ENCODE peak calls at places on chromosome 11, in five cellular contexts. One of them, this sample, is unnamed.

GRCh38 chr11:85752890-85753581 is 57.9 kb downstream of the SYTL2 start:
- DNase-seq in stomach: peak; percentile 49
- DNase-seq in effector memory CD4-positive, alpha-beta T cell: peak; percentile 88
- DNase-seq in Peyer's patch: peak; percentile 75
- DNase-seq in lower lobe of right lung: no peak
- DNase-seq in this sample: no peak

GRCh38 chr11:66986178-66986545 is 11.1 kb downstream of the C11orf86 start:
- DNase-seq in Peyer's patch: no peak
- DNase-seq in stomach: peak; percentile 41
- DNase-seq in lower lobe of right lung: no peak
- DNase-seq in effector memory CD4-positive, alpha-beta T cell: no peak
- DNase-seq in this sample: no peak

GRCh38 chr11:62689421-62690183 is at the start of gene LRRN4CL:
- DNase-seq in stomach: peak; percentile 36
- DNase-seq in Peyer's patch: no peak
- DNase-seq in lower lobe of right lung: no peak
- DNase-seq in effector memory CD4-positive, alpha-beta T cell: no peak
- DNase-seq in this sample: no peak

GRCh38 chr11:44947114-44947513 is 3.6 kb downstream of the TP53I11 start:
- DNase-seq in effector memory CD4-positive, alpha-beta T cell: no peak
- DNase-seq in lower lobe of right lung: no peak
- DNase-seq in stomach: no peak
- DNase-seq in Peyer's patch: no peak
- DNase-seq in this sample: no peak

GRCh38 chr11:104965735-104966134 is 2.6 kb downstream of the CASP4 start:
- DNase-seq in effector memory CD4-positive, alpha-beta T cell: no peak
- DNase-seq in Peyer's patch: no peak
- DNase-seq in lower lobe of right lung: no peak
- DNase-seq in stomach: no peak
- DNase-seq in this sample: no peak

GRCh38 chr11:115505165-115505564 is 950 bp upstream of the CADM1 start:
- DNase-seq in stomach: no peak
- DNase-seq in lower lobe of right lung: no peak
- DNase-seq in Peyer's patch: no peak
- DNase-seq in effector memory CD4-positive, alpha-beta T cell: no peak
- DNase-seq in this sample: peak; percentile 23

GRCh38 chr11:12963051-12963450 is 46.1 kb upstream of the RASSF10 start:
- DNase-seq in effector memory CD4-positive, alpha-beta T cell: no peak
- DNase-seq in Peyer's patch: no peak
- DNase-seq in lower lobe of right lung: no peak
- DNase-seq in stomach: no peak
- DNase-seq in this sample: no peak

GRCh38 chr11:64489831-64490441 is 101.1 kb upstream of the SLC22A12 start:
- DNase-seq in lower lobe of right lung: peak; percentile 69
- DNase-seq in Peyer's patch: no peak
- DNase-seq in stomach: peak; percentile 28
- DNase-seq in effector memory CD4-positive, alpha-beta T cell: no peak
- DNase-seq in this sample: peak; percentile 74

GRCh38 chr11:19344661-19345518 is 104.1 kb upstream of the E2F8 start:
- DNase-seq in Peyer's patch: no peak
- DNase-seq in effector memory CD4-positive, alpha-beta T cell: no peak
- DNase-seq in stomach: peak; percentile 55
- DNase-seq in lower lobe of right lung: peak; percentile 53
- DNase-seq in this sample: peak; percentile 22

GRCh38 chr11:105392546-105392945 is 217.3 kb upstream of the GRIA4 start:
- DNase-seq in effector memory CD4-positive, alpha-beta T cell: no peak
- DNase-seq in lower lobe of right lung: no peak
- DNase-seq in stomach: no peak
- DNase-seq in Peyer's patch: no peak
- DNase-seq in this sample: no peak

GRCh38 chr11:96155627-96156378 is 187.2 kb downstream of the MAML2 start:
- DNase-seq in stomach: peak; percentile 34
- DNase-seq in effector memory CD4-positive, alpha-beta T cell: no peak
- DNase-seq in lower lobe of right lung: peak; percentile 61
- DNase-seq in Peyer's patch: peak; percentile 30
- DNase-seq in this sample: peak; percentile 63

GRCh38 chr11:67516806-67517205 is 6.4 kb downstream of the CABP2 start:
- DNase-seq in effector memory CD4-positive, alpha-beta T cell: no peak
- DNase-seq in Peyer's patch: no peak
- DNase-seq in lower lobe of right lung: no peak
- DNase-seq in stomach: no peak
- DNase-seq in this sample: no peak

GRCh38 chr11:122697636-122698167 is 42.2 kb downstream of the UBASH3B start:
- DNase-seq in effector memory CD4-positive, alpha-beta T cell: no peak
- DNase-seq in lower lobe of right lung: no peak
- DNase-seq in stomach: no peak
- DNase-seq in Peyer's patch: peak; percentile 74
- DNase-seq in this sample: no peak

GRCh38 chr11:116605543-116605942 is 167.2 kb downstream of the BUD13 start:
- DNase-seq in lower lobe of right lung: no peak
- DNase-seq in effector memory CD4-positive, alpha-beta T cell: no peak
- DNase-seq in Peyer's patch: no peak
- DNase-seq in stomach: peak; percentile 30
- DNase-seq in this sample: peak; percentile 72

GRCh38 chr11:125637840-125638239 is 12.9 kb downstream of the CHEK1 start:
- DNase-seq in effector memory CD4-positive, alpha-beta T cell: no peak
- DNase-seq in Peyer's patch: no peak
- DNase-seq in lower lobe of right lung: no peak
- DNase-seq in stomach: no peak
- DNase-seq in this sample: no peak

GRCh38 chr11:1547467-1548098 is 24.5 kb downstream of the DUSP8 start:
- DNase-seq in stomach: no peak
- DNase-seq in Peyer's patch: no peak
- DNase-seq in lower lobe of right lung: no peak
- DNase-seq in effector memory CD4-positive, alpha-beta T cell: no peak
- DNase-seq in this sample: no peak

GRCh38 chr11:128686745-128687177 is 7.1 kb upstream of the FLI1 start:
- DNase-seq in effector memory CD4-positive, alpha-beta T cell: no peak
- DNase-seq in stomach: peak; percentile 52
- DNase-seq in Peyer's patch: peak; percentile 61
- DNase-seq in lower lobe of right lung: peak; percentile 78
- DNase-seq in this sample: peak; percentile 44

GRCh38 chr11:122983438-122984185 is 2.0 kb upstream of the BSX start:
- DNase-seq in stomach: no peak
- DNase-seq in lower lobe of right lung: no peak
- DNase-seq in effector memory CD4-positive, alpha-beta T cell: no peak
- DNase-seq in Peyer's patch: no peak
- DNase-seq in this sample: no peak

GRCh38 chr11:86519064-86519911 is 144.6 kb downstream of the CCDC81 start:
- DNase-seq in Peyer's patch: no peak
- DNase-seq in effector memory CD4-positive, alpha-beta T cell: no peak
- DNase-seq in stomach: no peak
- DNase-seq in lower lobe of right lung: no peak
- DNase-seq in this sample: no peak

GRCh38 chr11:96332236-96332761 is 10.7 kb downstream of the MAML2 start:
- DNase-seq in lower lobe of right lung: no peak
- DNase-seq in stomach: no peak
- DNase-seq in effector memory CD4-positive, alpha-beta T cell: no peak
- DNase-seq in Peyer's patch: no peak
- DNase-seq in this sample: no peak

GRCh38 chr11:64536396-64536935 is 54.6 kb upstream of the SLC22A12 start:
- DNase-seq in effector memory CD4-positive, alpha-beta T cell: no peak
- DNase-seq in stomach: no peak
- DNase-seq in Peyer's patch: no peak
- DNase-seq in lower lobe of right lung: peak; percentile 6
- DNase-seq in this sample: no peak

GRCh38 chr11:15053201-15053685 is 20.1 kb upstream of the CALCB start:
- DNase-seq in stomach: no peak
- DNase-seq in lower lobe of right lung: no peak
- DNase-seq in Peyer's patch: no peak
- DNase-seq in effector memory CD4-positive, alpha-beta T cell: no peak
- DNase-seq in this sample: no peak

GRCh38 chr11:126406368-126406767 is 50.9 kb downstream of the ST3GAL4 start:
- DNase-seq in stomach: no peak
- DNase-seq in lower lobe of right lung: no peak
- DNase-seq in Peyer's patch: no peak
- DNase-seq in effector memory CD4-positive, alpha-beta T cell: no peak
- DNase-seq in this sample: no peak

GRCh38 chr11:47979378-47980092 is 824 bp upstream of the PTPRJ start:
- DNase-seq in Peyer's patch: no peak
- DNase-seq in lower lobe of right lung: no peak
- DNase-seq in effector memory CD4-positive, alpha-beta T cell: no peak
- DNase-seq in stomach: no peak
- DNase-seq in this sample: no peak

GRCh38 chr11:20770421-20770935 is 101.1 kb downstream of the NELL1 start:
- DNase-seq in lower lobe of right lung: no peak
- DNase-seq in stomach: no peak
- DNase-seq in Peyer's patch: no peak
- DNase-seq in effector memory CD4-positive, alpha-beta T cell: no peak
- DNase-seq in this sample: no peak

GRCh38 chr11:73333173-73333572 is 25.1 kb downstream of the ARHGEF17 start:
- DNase-seq in lower lobe of right lung: no peak
- DNase-seq in Peyer's patch: no peak
- DNase-seq in effector memory CD4-positive, alpha-beta T cell: no peak
- DNase-seq in stomach: no peak
- DNase-seq in this sample: no peak

GRCh38 chr11:73335204-73335923 is 27.3 kb downstream of the ARHGEF17 start:
- DNase-seq in effector memory CD4-positive, alpha-beta T cell: peak; percentile 61
- DNase-seq in Peyer's patch: peak; percentile 72
- DNase-seq in lower lobe of right lung: peak; percentile 81
- DNase-seq in stomach: peak; percentile 87
- DNase-seq in this sample: peak; percentile 92

GRCh38 chr11:73331138-73331916 is 23.3 kb downstream of the ARHGEF17 start:
- DNase-seq in lower lobe of right lung: no peak
- DNase-seq in Peyer's patch: no peak
- DNase-seq in effector memory CD4-positive, alpha-beta T cell: no peak
- DNase-seq in stomach: no peak
- DNase-seq in this sample: no peak

GRCh38 chr11:73333626-73334199 is 25.6 kb downstream of the ARHGEF17 start:
- DNase-seq in lower lobe of right lung: no peak
- DNase-seq in stomach: no peak
- DNase-seq in effector memory CD4-positive, alpha-beta T cell: no peak
- DNase-seq in Peyer's patch: no peak
- DNase-seq in this sample: no peak

DNA sequence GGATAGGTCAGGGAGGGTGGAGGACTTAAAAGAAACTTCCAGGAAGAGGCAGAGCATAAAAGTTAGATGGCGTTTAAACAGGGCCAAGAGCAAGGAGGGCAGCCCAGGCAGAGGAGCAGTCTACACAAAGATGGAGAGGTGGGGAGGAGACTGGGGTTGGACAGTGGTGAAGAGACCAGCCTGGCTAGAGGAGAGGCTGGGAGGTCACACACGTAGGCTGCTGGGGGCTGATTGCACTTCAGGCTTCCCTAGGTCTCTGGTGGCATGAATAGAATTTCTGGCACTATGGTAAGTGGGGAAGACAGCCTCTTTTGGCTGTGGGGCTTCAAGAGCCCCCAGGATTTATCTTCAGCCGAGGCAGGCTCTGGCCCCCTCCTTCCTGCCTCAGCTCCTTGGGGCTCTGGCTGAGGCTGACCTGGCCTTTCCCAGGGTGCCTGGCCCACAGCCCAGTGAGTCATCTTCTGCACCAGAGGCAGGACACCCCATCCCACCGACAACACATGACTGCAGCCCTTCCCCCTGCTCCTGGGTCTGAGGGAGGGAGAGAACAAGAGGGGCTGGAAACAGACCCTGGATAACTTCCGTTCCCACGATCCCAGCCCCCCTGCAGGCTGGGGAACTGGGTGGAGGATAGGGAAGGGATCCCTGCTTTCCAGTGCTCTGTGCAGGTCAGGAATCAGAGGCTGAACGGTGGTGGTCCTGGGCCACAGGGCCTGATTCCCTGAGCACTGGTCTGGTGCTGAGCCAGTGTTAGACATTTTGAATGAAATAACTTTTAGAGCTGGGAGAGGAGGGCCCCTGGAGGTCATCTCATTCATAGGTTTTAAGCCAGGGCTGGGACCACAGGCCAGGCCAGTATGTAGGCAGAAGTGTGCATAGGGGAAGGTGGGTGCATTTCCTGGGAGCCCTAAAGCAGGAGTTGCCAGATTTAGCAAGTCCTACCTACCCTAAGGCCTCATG is 26.4 kb downstream of the ARHGEF17 start:
- DNase-seq in Peyer's patch: peak; percentile 22
- DNase-seq in stomach: peak; percentile 65
- DNase-seq in lower lobe of right lung: no peak
- DNase-seq in effector memory CD4-positive, alpha-beta T cell: no peak
- DNase-seq in this sample: peak; percentile 53
- H3K4me1 ChIP-seq in Peyer's patch: no peaks in the 10 kb centered on the region
- H3K4me1 ChIP-seq in stomach: peaks cover 45% of the 10 kb centered on the region
- H3K4me1 ChIP-seq in lower lobe of right lung: peaks cover 60% of the 10 kb centered on the region
- H3K4me1 ChIP-seq in effector memory CD4-positive, alpha-beta T cell: no peaks in the 10 kb centered on the region
- H3K4me1 ChIP-seq in this sample: peaks cover 4% of the 10 kb centered on the region

DNA sequence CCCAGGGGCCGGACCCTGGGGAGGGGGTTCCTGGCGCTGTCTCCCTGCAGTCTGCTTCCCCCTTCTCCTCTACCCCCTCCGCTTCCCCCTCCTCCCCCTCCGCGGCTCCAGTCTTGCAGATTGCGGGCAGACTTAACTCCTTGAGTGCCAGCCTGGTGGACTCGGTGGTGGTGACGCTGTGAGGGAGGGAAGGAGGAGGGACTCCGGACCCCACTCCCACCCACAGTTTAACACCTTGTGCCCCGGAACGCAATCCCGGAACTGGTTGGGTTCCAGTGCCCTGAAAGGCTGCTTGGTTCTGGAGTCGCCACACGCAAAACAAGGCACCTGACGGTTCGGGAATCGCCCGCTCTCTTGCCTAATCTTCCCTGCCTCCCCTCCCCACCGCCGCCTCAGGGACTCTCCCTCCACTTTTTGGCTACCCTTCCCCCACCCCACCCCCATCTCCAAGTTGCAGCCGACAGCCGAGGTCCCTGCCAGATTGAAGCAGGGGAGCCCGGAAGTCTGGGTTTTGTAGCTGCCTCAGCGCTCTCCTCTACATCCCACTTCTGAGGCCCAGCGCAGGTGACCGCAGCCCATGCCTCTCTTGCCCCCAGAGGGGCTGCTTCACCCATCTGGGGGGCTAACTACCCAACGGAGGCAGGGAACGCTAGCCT is 3.9 kb upstream of the BCL9L start:
- DNase-seq in Peyer's patch: peak; percentile 87
- DNase-seq in effector memory CD4-positive, alpha-beta T cell: peak; percentile 75
- DNase-seq in lower lobe of right lung: peak; percentile 89
- DNase-seq in stomach: peak; percentile 93
- DNase-seq in this sample: peak; percentile 91
- H3K9me3 ChIP-seq in Peyer's patch: no peaks in the 10 kb centered on the region
- H3K9me3 ChIP-seq in effector memory CD4-positive, alpha-beta T cell: no peaks in the 10 kb centered on the region
- H3K9me3 ChIP-seq in lower lobe of right lung: no peaks in the 10 kb centered on the region
- H3K9me3 ChIP-seq in stomach: no peaks in the 10 kb centered on the region
- H3K9me3 ChIP-seq in this sample: no peaks in the 10 kb centered on the region

GRCh38 chr11:17588721-17589120 is 41.7 kb downstream of the OTOG start:
- DNase-seq in Peyer's patch: no peak
- DNase-seq in lower lobe of right lung: no peak
- DNase-seq in stomach: no peak
- DNase-seq in effector memory CD4-positive, alpha-beta T cell: no peak
- DNase-seq in this sample: no peak
- H3K4me1 ChIP-seq in Peyer's patch: no peaks in the 10 kb centered on the region
- H3K4me1 ChIP-seq in lower lobe of right lung: no peaks in the 10 kb centered on the region
- H3K4me1 ChIP-seq in stomach: no peaks in the 10 kb centered on the region
- H3K4me1 ChIP-seq in effector memory CD4-positive, alpha-beta T cell: no peaks in the 10 kb centered on the region
- H3K4me1 ChIP-seq in this sample: no peaks in the 10 kb centered on the region

DNA sequence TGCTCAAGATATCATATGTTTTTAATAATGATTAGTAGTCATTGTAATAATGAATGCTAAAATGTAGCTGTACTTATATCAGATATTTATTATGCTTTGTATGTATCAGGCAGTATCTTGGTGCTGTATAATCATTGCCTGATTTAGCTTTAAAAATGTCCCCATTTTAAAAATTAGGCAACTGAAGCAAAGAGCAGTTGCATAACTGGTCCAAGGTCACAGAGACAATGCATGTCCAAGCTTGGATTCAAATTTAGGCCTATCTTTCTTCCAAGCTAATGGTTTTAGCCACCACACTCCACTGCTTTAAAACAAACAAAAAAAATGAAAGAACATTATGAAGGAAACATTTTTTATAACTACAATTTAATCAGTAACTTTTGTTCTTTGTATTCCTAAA is 725.8 kb upstream of the RAG2 start:
- DNase-seq in lower lobe of right lung: no peak
- DNase-seq in stomach: no peak
- DNase-seq in Peyer's patch: no peak
- DNase-seq in effector memory CD4-positive, alpha-beta T cell: no peak
- DNase-seq in this sample: no peak
- H3K9me3 ChIP-seq in lower lobe of right lung: no peaks in the 10 kb centered on the region
- H3K9me3 ChIP-seq in stomach: no peaks in the 10 kb centered on the region
- H3K9me3 ChIP-seq in Peyer's patch: no peaks in the 10 kb centered on the region
- H3K9me3 ChIP-seq in effector memory CD4-positive, alpha-beta T cell: no peaks in the 10 kb centered on the region
- H3K9me3 ChIP-seq in this sample: peaks cover 18% of the 10 kb centered on the region

This sample was measured in mucosa of descending colon.